ENCODE peak calls at places on chromosomes 12 and 14, in nine cellular contexts. I, C, B, Q, O, J, H, V and T are unnamed samples. For H3K9me3, the result is how much of the 10 kb centered on the place peaks cover.

GRCh38 chr12:54641554-54641953 is 6.6 kb downstream of the DCD start:
- DNase-seq in I (no peak), C (no peak), B (no peak), Q (no peak), O (no peak), J (no peak), H (no peak), V (peak), T (no peak)

GRCh38 chr12:13425766-13426165 is 229.2 kb downstream of the EMP1 start:
- DNase-seq in I (no peak), C (no peak), B (no peak), Q (no peak), O (no peak), J (no peak), H (no peak), V (no peak), T (no peak)

GRCh38 chr12:53308276-53308675 is 8.8 kb downstream of the MYG1 start:
- DNase-seq in I (no peak), C (no peak), B (no peak), Q (no peak), O (no peak), J (no peak), H (no peak), V (no peak), T (no peak)

GRCh38 chr12:110750784-110751461 is 8.2 kb upstream of the PPP1CC start:
- DNase-seq in I (no peak), C (no peak), B (no peak), Q (no peak), O (no peak), J (no peak), H (no peak), V (no peak), T (no peak)

GRCh38 chr12:62523619-62524018 is 57.0 kb downstream of the MON2 start:
- DNase-seq in I (no peak), C (no peak), B (no peak), Q (no peak), O (no peak), J (no peak), H (no peak), V (no peak), T (no peak)

GRCh38 chr14:91250912-91251311 is 6.4 kb upstream of the GPR68 start:
- DNase-seq in I (no peak), C (no peak), B (no peak), Q (no peak), O (no peak), J (no peak), H (no peak), V (no peak), T (peak)

GRCh38 chr14:97074860-97075259 is 277.7 kb downstream of the VRK1 start:
- DNase-seq in I (no peak), C (no peak), B (no peak), Q (no peak), O (no peak), J (no peak), H (no peak), V (no peak), T (no peak)

GRCh38 chr12:38160318-38161122 is 156.1 kb upstream of the ALG10B start:
- DNase-seq in I (no peak), C (no peak), B (no peak), Q (no peak), O (no peak), J (no peak), H (no peak), V (no peak), T (no peak)

GRCh38 chr14:100200311-100200710 is 38.6 kb upstream of the YY1 start:
- DNase-seq in I (no peak), C (no peak), B (no peak), Q (no peak), O (no peak), J (no peak), H (no peak), V (no peak), T (no peak)

GRCh38 chr12:15001733-15002471 is 29.1 kb downstream of the PDE6H start:
- DNase-seq in I (no peak), C (no peak), B (no peak), Q (no peak), O (no peak), J (peak), H (peak), V (no peak), T (no peak)

GRCh38 chr12:73424484-73424883 is 1113.2 kb upstream of the ATXN7L3B start:
- DNase-seq in I (no peak), C (no peak), B (no peak), Q (no peak), O (no peak), J (no peak), H (no peak), V (no peak), T (no peak)

GRCh38 chr14:78170203-78170602 is at the start of gene NRXN3:
- DNase-seq in I (no peak), C (no peak), B (no peak), Q (no peak), O (no peak), J (no peak), H (peak), V (no peak), T (no peak)

GRCh38 chr12:4855121-4855924 is 54.4 kb upstream of the KCNA1 start:
- DNase-seq in I (peak), C (peak), B (no peak), Q (peak), O (peak), J (peak), H (peak), V (peak), T (peak)

GRCh38 chr12:83323866-83324265 is 637.2 kb downstream of the TMTC2 start:
- DNase-seq in I (no peak), C (no peak), B (no peak), Q (no peak), O (no peak), J (no peak), H (no peak), V (no peak), T (no peak)

GRCh38 chr12:68336754-68337343 is 4.7 kb upstream of the MDM1 start:
- DNase-seq in I (no peak), C (no peak), B (no peak), Q (no peak), O (no peak), J (no peak), H (no peak), V (no peak), T (no peak)

GRCh38 chr12:2752676-2753371 is 41.9 kb upstream of the FKBP4 start:
- DNase-seq in I (no peak), C (no peak), B (peak), Q (peak), O (peak), J (peak), H (peak), V (no peak), T (peak)

GRCh38 chr12:117968826-117969659 is at the start of gene KSR2:
- DNase-seq in I (no peak), C (no peak), B (peak), Q (peak), O (peak), J (peak), H (peak), V (peak), T (no peak)

GRCh38 chr12:47190905-47191304 is 111.1 kb upstream of the AMIGO2 start:
- DNase-seq in I (no peak), C (no peak), B (no peak), Q (no peak), O (no peak), J (no peak), H (no peak), V (no peak), T (no peak)

GRCh38 chr12:109513977-109514376 is 36.5 kb downstream of the UBE3B start:
- DNase-seq in I (no peak), C (no peak), B (no peak), Q (no peak), O (no peak), J (no peak), H (no peak), V (no peak), T (no peak)

GRCh38 chr14:95424533-95424932 is 91.9 kb downstream of the SYNE3 start:
- DNase-seq in I (no peak), C (no peak), B (no peak), Q (no peak), O (no peak), J (no peak), H (no peak), V (no peak), T (no peak)

GRCh38 chr12:59113831-59114273 is 193.5 kb upstream of the LRIG3 start:
- DNase-seq in I (peak), C (peak), B (no peak), Q (peak), O (no peak), J (peak), H (peak), V (peak), T (peak)

GRCh38 chr12:128091931-128092330 is 175.0 kb upstream of the TMEM132C start:
- DNase-seq in I (no peak), C (no peak), B (no peak), Q (no peak), O (no peak), J (no peak), H (no peak), V (no peak), T (no peak)

GRCh38 chr12:6165418-6165817 is 34.8 kb upstream of the CD9 start:
- DNase-seq in I (no peak), C (no peak), B (no peak), Q (no peak), O (no peak), J (no peak), H (no peak), V (no peak), T (no peak)

GRCh38 chr14:104266643-104267575 is 128.5 kb downstream of the KIF26A start:
- DNase-seq in I (no peak), C (no peak), B (peak), Q (no peak), O (no peak), J (peak), H (no peak), V (no peak), T (no peak)

GRCh38 chr12:10171954-10172353 is at the start of gene OLR1:
- DNase-seq in I (no peak), C (no peak), B (no peak), Q (no peak), O (no peak), J (no peak), H (no peak), V (no peak), T (no peak)

GRCh38 chr14:69316449-69317391 is 56.8 kb downstream of the GALNT16 start:
- DNase-seq in I (peak), C (no peak), B (no peak), Q (peak), O (no peak), J (no peak), H (peak), V (no peak), T (no peak)

GRCh38 chr14:35261774-35262173 is 30.4 kb upstream of the PSMA6 start:
- DNase-seq in I (no peak), C (no peak), B (no peak), Q (no peak), O (no peak), J (no peak), H (peak), V (peak), T (no peak)

GRCh38 chr14:50946234-50946935 is 2.1 kb upstream of the PYGL start:
- DNase-seq in I (no peak), C (no peak), B (no peak), Q (no peak), O (no peak), J (no peak), H (no peak), V (no peak), T (no peak)

GRCh38 chr14:63759454-63759853 is 31.6 kb upstream of the SGPP1 start:
- DNase-seq in I (no peak), C (no peak), B (no peak), Q (no peak), O (peak), J (no peak), H (no peak), V (peak), T (peak)

GRCh38 chr14:32509632-32510187 is 180.6 kb downstream of the AKAP6 start:
- DNase-seq in I (no peak), C (no peak), B (no peak), Q (peak), O (no peak), J (peak), H (peak), V (no peak), T (no peak)

GRCh38 chr14:63276492-63277342 is 42.0 kb downstream of the GPHB5 start:
- DNase-seq in I (peak), C (peak), B (no peak), Q (no peak), O (no peak), J (no peak), H (peak), V (peak), T (no peak)

GRCh38 chr12:38157274-38157932 is 159.2 kb upstream of the ALG10B start:
- DNase-seq in I (no peak), C (no peak), B (no peak), Q (no peak), O (no peak), J (no peak), H (no peak), V (no peak), T (no peak)

GRCh38 chr12:124125472-124125871 is 152.5 kb downstream of the ZNF664 start:
- DNase-seq in I (no peak), C (no peak), B (no peak), Q (no peak), O (no peak), J (no peak), H (no peak), V (no peak), T (no peak)

GRCh38 chr14:22071001-22071400 is 397.4 kb upstream of the OR4E1 start:
- DNase-seq in I (no peak), C (no peak), B (no peak), Q (no peak), O (peak), J (no peak), H (no peak), V (peak), T (peak)
- H3K4me3 ChIP-seq in I (no peak), C (peak), B (peak), Q (no peak), O (peak), J (no peak), H (no peak), V (peak), T (no peak)

DNA sequence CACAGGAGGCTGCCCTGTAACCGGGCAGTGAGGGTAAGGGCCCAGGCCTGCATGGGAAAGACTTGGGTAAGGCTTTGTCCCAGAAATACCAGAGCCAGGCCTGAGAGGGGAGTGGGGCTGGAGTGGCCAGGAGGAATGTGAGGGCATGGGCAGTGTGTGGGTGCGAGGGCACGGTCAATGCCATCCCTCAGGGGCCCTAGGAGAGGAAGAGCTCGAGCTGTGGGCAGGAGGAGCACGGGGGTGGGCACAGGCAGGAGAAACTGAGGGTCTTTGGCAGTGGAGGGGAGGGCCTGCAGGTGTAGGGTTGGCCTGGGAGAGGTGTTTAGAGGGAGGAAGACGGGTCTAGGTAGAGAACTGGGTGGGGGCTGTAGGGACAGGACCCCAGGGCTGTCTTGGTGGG is 381.6 kb downstream of the TMEM121 start:
- DNase-seq in I (no peak), C (no peak), B (no peak), Q (no peak), O (no peak), J (no peak), H (no peak), V (no peak), T (no peak)
- H3K9me3 ChIP-seq in I (under half), C (under half), B (under half), Q (under half), O (under half), J (under half), H (under half), V (under half), T (under half)

GRCh38 chr12:29582156-29582555 is 84.7 kb upstream of the OVCH1 start:
- DNase-seq in I (no peak), C (no peak), B (no peak), Q (no peak), O (no peak), J (no peak), H (no peak), V (no peak), T (no peak)
- H3K4me3 ChIP-seq in I (no peak), C (no peak), B (no peak), Q (no peak), O (no peak), J (no peak), H (no peak), V (no peak), T (no peak)

GRCh38 chr12:46049665-46050064 is 59.3 kb upstream of the SCAF11 start:
- DNase-seq in I (no peak), C (no peak), B (no peak), Q (no peak), O (no peak), J (no peak), H (no peak), V (peak), T (no peak)
- H3K9me3 ChIP-seq in I (under half), C (under half), B (under half), Q (under half), O (under half), J (half or more), H (under half), V (under half), T (under half)